ENCODE peak calls at places on chromosomes 4 and X, in six cellular contexts. O is EL; T is activated CD8-positive, alpha-beta memory T cell treated with anti-CD3 and anti-CD28 coated beads for 4 hours; J is CD8-positive, alpha-beta memory T cell; Z is stimulated activated CD4-positive, alpha-beta T cell treated with anti-CD3 and anti-CD28 coated beads, TNF-alpha, amount 100 ng/mL, for 24 hours; D is activated CD4-positive, alpha-beta T cell treated with anti-CD3 and anti-CD28 coated beads, Interleukin-2, amount 50 U/mL, for 1 hour. Q is an unnamed sample.
A peak's percentile ranks its signal among the peaks of the same experiment; 100 is the strongest.

GRCh38 chrX:69133561-69134542 is 31.4 kb downstream of the PJA1 start:
- DNase-seq in O (peak; percentile 67), T (no peak), J (no peak), Z (no peak), D (no peak), Q (no peak)

GRCh38 chrX:103356023-103356798 is at the start of gene TCEAL9:
- DNase-seq in O (peak; percentile 81), T (no peak), J (peak; percentile 4), Z (no peak), D (no peak), Q (no peak)

GRCh38 chrX:38882894-38883620 is 81.8 kb downstream of the MID1IP1 start:
- DNase-seq in O (peak; percentile 87), T (no peak), J (no peak), Z (no peak), D (no peak), Q (no peak)

GRCh38 chr4:110532901-110533589 is 57.1 kb downstream of the ENPEP start:
- DNase-seq in O (no peak), T (no peak), J (no peak), Z (no peak), D (no peak), Q (no peak)

GRCh38 chr4:3768842-3769641 is 2.9 kb downstream of the ADRA2C start:
- DNase-seq in O (no peak), T (no peak), J (no peak), Z (no peak), D (no peak), Q (no peak)

GRCh38 chrX:74421181-74422028 is at the start of gene SLC16A2:
- DNase-seq in O (peak; percentile 84), T (no peak), J (peak; percentile 26), Z (no peak), D (peak; percentile 9), Q (no peak)

GRCh38 chrX:30275498-30275897 is 28.6 kb downstream of the MAGEB1 start:
- DNase-seq in O (peak; percentile 2), T (no peak), J (no peak), Z (no peak), D (no peak), Q (no peak)

GRCh38 chrX:71992711-71993110 is 82.1 kb downstream of the NHSL2 start:
- DNase-seq in O (no peak), T (peak; percentile 30), J (peak; percentile 56), Z (no peak), D (peak; percentile 29), Q (no peak)

GRCh38 chrX:71514367-71515038 is 18.4 kb upstream of the OGT start:
- DNase-seq in O (no peak), T (no peak), J (peak; percentile 61), Z (no peak), D (peak; percentile 20), Q (no peak)

GRCh38 chr4:126097155-126097554 is 782.4 kb downstream of the FAT4 start:
- DNase-seq in O (no peak), T (no peak), J (no peak), Z (no peak), D (no peak), Q (no peak)

GRCh38 chr4:176902710-176903323 is 110.1 kb upstream of the VEGFC start:
- DNase-seq in O (peak; percentile 91), T (no peak), J (no peak), Z (no peak), D (no peak), Q (no peak)

GRCh38 chrX:131675596-131676194 is 131.8 kb downstream of the OR13H1 start:
- DNase-seq in O (no peak), T (no peak), J (no peak), Z (no peak), D (no peak), Q (no peak)

GRCh38 chr4:10960386-10960785 is 275.8 kb upstream of the CLNK start:
- DNase-seq in O (no peak), T (no peak), J (no peak), Z (no peak), D (no peak), Q (no peak)

GRCh38 chrX:112851161-112851779 is 10.6 kb upstream of the AMOT start:
- DNase-seq in O (no peak), T (no peak), J (no peak), Z (no peak), D (no peak), Q (no peak)

GRCh38 chrX:19195243-19195610 is 73.0 kb upstream of the ADGRG2 start:
- DNase-seq in O (no peak), T (no peak), J (no peak), Z (no peak), D (no peak), Q (no peak)

GRCh38 chr4:79083406-79084010 is 144.3 kb upstream of the PAQR3 start:
- DNase-seq in O (no peak), T (no peak), J (no peak), Z (no peak), D (no peak), Q (no peak)

GRCh38 chr4:138217567-138217966 is 24.6 kb downstream of the SLC7A11 start:
- DNase-seq in O (no peak), T (no peak), J (no peak), Z (no peak), D (no peak), Q (no peak)

GRCh38 chr4:13329963-13330362 is 154.2 kb downstream of the RAB28 start:
- DNase-seq in O (peak; percentile 51), T (no peak), J (no peak), Z (no peak), D (no peak), Q (no peak)

GRCh38 chrX:25034889-25035288 is 19.1 kb upstream of the ARX start:
- DNase-seq in O (peak; percentile 40), T (no peak), J (no peak), Z (no peak), D (no peak), Q (no peak)

GRCh38 chr4:153514001-153514526 is 47.9 kb downstream of the TMEM131L start:
- DNase-seq in O (peak; percentile 82), T (no peak), J (no peak), Z (no peak), D (no peak), Q (no peak)

GRCh38 chr4:86587016-86587713 is 7.0 kb upstream of the PTPN13 start:
- DNase-seq in O (no peak), T (no peak), J (no peak), Z (no peak), D (no peak), Q (no peak)

GRCh38 chr4:2867758-2868491 is 24.3 kb downstream of the ADD1 start:
- DNase-seq in O (no peak), T (no peak), J (no peak), Z (no peak), D (no peak), Q (no peak)

GRCh38 chr4:74671074-74671698 is 123.1 kb downstream of the BTC start:
- DNase-seq in O (peak; percentile 66), T (no peak), J (peak; percentile 33), Z (peak; percentile 11), D (peak; percentile 42), Q (peak; percentile 5)

GRCh38 chrX:74246524-74246923 is 57.5 kb upstream of the ZCCHC13 start:
- DNase-seq in O (peak; percentile 52), T (no peak), J (no peak), Z (no peak), D (no peak), Q (no peak)

GRCh38 chrX:38755319-38755718 is 45.9 kb upstream of the MID1IP1 start:
- DNase-seq in O (no peak), T (no peak), J (no peak), Z (no peak), D (no peak), Q (no peak)

GRCh38 chr4:52157641-52158316 is 106.7 kb downstream of the SPATA18 start:
- DNase-seq in O (peak; percentile 1), T (no peak), J (no peak), Z (no peak), D (no peak), Q (no peak)

GRCh38 chr4:26061248-26061986 is 147.4 kb downstream of the SMIM20 start:
- DNase-seq in O (peak; percentile 45), T (no peak), J (no peak), Z (no peak), D (no peak), Q (peak; percentile 7)